ENCODE peak calls at places on chromosomes 4 and X, in nine cellular contexts. Y, P, Z, J, F, N, R, K and G are unnamed samples.

GRCh38 chr4:174284181-174284886 is 623 bp downstream of the CEP44 start:
- DNase-seq in F (peak), K (peak), J (peak), P (no peak), R (no peak), Y (no peak), N (no peak), Z (no peak), G (no peak)

GRCh38 chr4:137644201-137644600 is 111.9 kb upstream of the PCDH18 start:
- DNase-seq in Z (no peak), J (no peak), Y (no peak), K (peak), R (no peak), P (peak), F (peak), N (no peak), G (no peak)

GRCh38 chrX:47936224-47936939 is 67.4 kb downstream of the ZNF182 start:
- DNase-seq in R (no peak), P (no peak), N (no peak), Z (peak), K (peak), J (no peak), Y (peak), F (no peak), G (no peak)

GRCh38 chrX:65647801-65648200 is 19.7 kb upstream of the MSN start:
- DNase-seq in Z (no peak), R (no peak), N (no peak), J (no peak), Y (no peak), F (no peak), K (peak), P (no peak), G (no peak)

GRCh38 chrX:129037389-129037788 is 485.9 kb downstream of the SMARCA1 start:
- DNase-seq in Z (no peak), P (no peak), J (no peak), N (no peak), R (no peak), F (no peak), Y (no peak), K (no peak), G (no peak)

GRCh38 chrX:111168314-111168713 is 72.3 kb downstream of the PAK3 start:
- DNase-seq in R (no peak), J (no peak), N (no peak), Z (no peak), Y (no peak), P (no peak), F (peak), K (peak), G (no peak)

GRCh38 chrX:41518841-41519220 is 71.7 kb downstream of the NYX start:
- DNase-seq in J (no peak), F (peak), P (no peak), Z (no peak), K (no peak), N (no peak), R (no peak), Y (no peak), G (no peak)

GRCh38 chr4:158796370-158797140 is 27.7 kb downstream of the FNIP2 start:
- DNase-seq in K (no peak), Y (no peak), J (no peak), Z (no peak), R (no peak), P (no peak), N (no peak), F (peak), G (peak)

GRCh38 chr4:71126719-71127118 is 133.3 kb downstream of the DCK start:
- DNase-seq in P (peak), Z (no peak), J (peak), K (peak), Y (no peak), R (peak), F (peak), N (no peak), G (no peak)

GRCh38 chr4:92182736-92183407 is 120.9 kb upstream of the GRID2 start:
- DNase-seq in Z (no peak), J (no peak), F (no peak), K (no peak), N (no peak), R (no peak), Y (no peak), P (no peak), G (no peak)

GRCh38 chr4:78480286-78480685 is 71.3 kb upstream of the ANXA3 start:
- DNase-seq in R (no peak), Y (no peak), P (no peak), N (no peak), F (no peak), Z (no peak), K (no peak), J (no peak), G (no peak)

GRCh38 chr4:52374847-52375246 is 284.3 kb downstream of the USP46 start:
- DNase-seq in R (no peak), F (no peak), Y (no peak), J (no peak), N (no peak), K (no peak), Z (no peak), P (no peak), G (no peak)

GRCh38 chrX:138745215-138745614 is 33.7 kb upstream of the FGF13 start:
- DNase-seq in J (no peak), R (peak), P (no peak), Z (peak), F (peak), K (peak), N (no peak), Y (no peak), G (no peak)

GRCh38 chr4:88831063-88831462 is 133.4 kb upstream of the NAP1L5 start:
- DNase-seq in R (no peak), Z (no peak), Y (no peak), J (no peak), P (no peak), F (no peak), K (no peak), N (no peak), G (no peak)

GRCh38 chrX:81662381-81662780 is 460.5 kb downstream of the SH3BGRL start:
- DNase-seq in P (no peak), Z (no peak), Y (no peak), K (no peak), R (no peak), N (no peak), J (no peak), F (no peak), G (no peak)

GRCh38 chr4:153227501-153227900 is 23.3 kb downstream of the TRIM2 start:
- DNase-seq in Z (no peak), P (no peak), K (no peak), J (no peak), Y (no peak), R (no peak), F (no peak), N (no peak), G (no peak)

GRCh38 chr4:118112117-118112516 is 77.8 kb downstream of the NDST3 start:
- DNase-seq in P (no peak), K (peak), J (no peak), Z (no peak), N (no peak), R (no peak), F (no peak), Y (no peak), G (no peak)

GRCh38 chrX:96761566-96761965 is 76.9 kb downstream of the DIAPH2 start:
- DNase-seq in F (no peak), J (no peak), N (no peak), Y (no peak), R (no peak), K (no peak), Z (no peak), P (no peak), G (no peak)

GRCh38 chr4:119663160-119663788 is 34.7 kb upstream of the PDE5A start:
- DNase-seq in Y (no peak), J (no peak), N (no peak), R (no peak), F (no peak), Z (no peak), P (no peak), K (no peak), G (no peak)

GRCh38 chrX:40471965-40472648 is 108.7 kb upstream of the ATP6AP2 start:
- DNase-seq in Y (no peak), P (peak), N (no peak), R (no peak), Z (peak), K (peak), F (peak), J (no peak), G (no peak)
- TF ChIP-seq CTCF in Y (peak), P (no peak), N (no peak), R (no peak), Z (peak), K (no peak), F (no peak), J (no peak), G (peak)

GRCh38 chr4:2393353-2394270 is 24.8 kb downstream of the ZFYVE28 start:
- DNase-seq in R (peak), K (peak), P (no peak), N (no peak), Y (no peak), J (no peak), F (no peak), Z (peak), G (no peak)
- H3K4me3 ChIP-seq in R (no peak), K (peak), P (no peak), N (no peak), Y (no peak), J (no peak), F (no peak), Z (peak), G (no peak)

DNA sequence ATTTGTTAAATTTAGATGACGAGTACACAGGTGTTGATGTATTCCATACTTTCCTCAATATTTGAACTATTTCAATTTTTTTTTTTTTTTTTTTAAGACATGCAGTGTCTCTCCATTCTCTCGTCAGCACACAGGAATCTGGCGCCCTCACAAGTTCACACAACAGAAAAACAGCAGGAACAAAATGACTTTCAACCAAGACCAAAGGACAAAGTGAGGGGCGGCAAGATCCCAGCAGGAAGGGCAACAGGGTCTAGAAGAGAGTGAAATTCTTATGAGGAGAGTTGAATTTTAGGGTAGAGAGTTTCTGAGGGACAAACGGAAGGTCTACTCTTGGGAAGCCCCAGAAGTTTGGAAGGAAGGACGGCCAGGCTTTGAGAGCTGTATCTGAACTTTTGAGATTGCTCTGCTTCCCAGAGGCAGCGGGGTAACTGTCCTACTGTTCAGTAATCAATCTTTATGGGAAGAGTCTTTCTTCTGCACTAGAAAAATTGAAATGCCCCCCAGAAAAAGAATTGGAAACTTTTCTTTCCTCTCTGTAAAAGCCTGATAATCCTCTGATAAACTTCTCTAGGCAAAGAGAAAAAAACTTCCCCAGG is 760.2 kb downstream of the RAB28 start:
- DNase-seq in Z (no peak), F (peak), R (no peak), N (no peak), K (peak), J (no peak), Y (no peak), P (no peak), G (no peak)
- TF ChIP-seq CTCF in Z (no peak), F (no peak), R (no peak), N (no peak), K (peak), J (no peak), Y (peak), P (no peak), G (peak)

GRCh38 chr4:113757486-113757885 is 4.1 kb downstream of the CAMK2D start:
- DNase-seq in K (no peak), P (no peak), F (no peak), Z (no peak), N (no peak), J (no peak), Y (no peak), R (no peak), G (no peak)
- H3K4me3 ChIP-seq in K (no peak), P (no peak), F (no peak), Z (peak), N (no peak), J (no peak), Y (no peak), R (no peak), G (no peak)

DNA sequence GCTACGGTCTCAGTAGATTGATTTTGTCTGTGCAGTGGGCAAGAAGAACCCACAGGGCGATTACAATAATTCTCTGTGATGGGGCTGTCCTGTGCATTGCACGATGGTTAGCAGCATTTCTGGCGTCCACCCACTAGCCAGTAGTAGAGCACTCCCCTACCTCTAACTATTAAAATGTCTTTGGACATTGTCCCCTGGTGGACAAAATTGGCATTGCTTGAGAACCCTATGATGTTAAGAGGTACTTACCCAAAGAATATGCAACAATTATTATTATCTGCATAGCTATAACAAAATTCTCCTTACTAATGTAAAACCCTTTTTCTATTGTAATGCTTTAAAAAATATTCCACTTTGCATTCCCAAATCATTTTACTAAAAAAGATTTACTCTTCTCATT is 109.5 kb upstream of the VCX3A start:
- DNase-seq in R (no peak), Z (peak), Y (no peak), F (no peak), K (no peak), J (no peak), N (no peak), P (no peak), G (no peak)
- TF ChIP-seq CTCF in R (peak), Z (peak), Y (peak), F (peak), K (no peak), J (no peak), N (peak), P (peak), G (no peak)

DNA sequence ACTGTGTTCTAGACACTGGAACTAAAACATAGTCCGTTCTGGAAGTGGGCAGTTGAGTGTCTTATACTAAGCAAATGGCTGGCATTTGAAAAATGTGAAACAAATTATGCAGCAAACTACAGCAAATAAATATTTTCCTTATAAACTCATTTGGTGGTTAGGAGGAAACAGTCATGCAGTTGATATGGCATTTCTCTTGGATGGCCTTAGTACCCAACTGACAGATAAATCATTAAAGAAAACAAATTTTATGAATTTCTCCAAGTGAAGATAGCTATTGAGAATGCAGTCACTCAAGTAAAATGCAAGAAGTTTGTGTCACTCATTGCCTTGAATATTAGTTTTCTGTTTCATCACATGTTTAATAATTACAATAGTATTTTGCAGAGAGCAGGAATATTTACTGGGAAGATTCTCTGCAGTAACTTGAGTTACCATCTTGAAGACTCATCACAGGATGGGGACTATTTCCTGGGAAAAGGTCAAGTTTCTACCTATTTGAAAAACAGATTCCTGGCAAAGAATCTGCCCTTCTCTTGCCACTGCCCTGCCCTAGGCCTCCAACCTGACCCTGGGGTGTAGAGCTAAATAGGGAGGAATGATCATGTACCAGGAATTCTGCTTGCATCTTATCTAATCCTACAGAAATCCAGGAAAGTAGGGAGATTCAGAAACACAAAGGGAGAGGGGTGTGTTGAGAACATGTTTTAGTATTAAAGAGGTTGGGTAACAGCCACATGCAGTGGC is 105.9 kb downstream of the SH3RF1 start:
- DNase-seq in Y (no peak), Z (no peak), J (no peak), F (peak), R (no peak), N (no peak), K (no peak), P (peak), G (no peak)
- H3K4me3 ChIP-seq in Y (no peak), Z (no peak), J (no peak), F (no peak), R (no peak), N (no peak), K (no peak), P (no peak), G (no peak)

GRCh38 chrX:11427082-11428033 is 134.1 kb downstream of the AMELX start:
- DNase-seq in J (no peak), Z (no peak), R (no peak), N (peak), K (peak), P (no peak), F (peak), Y (peak), G (no peak)
- TF ChIP-seq CTCF in J (no peak), Z (no peak), R (no peak), N (no peak), K (peak), P (peak), F (peak), Y (peak), G (peak)

DNA sequence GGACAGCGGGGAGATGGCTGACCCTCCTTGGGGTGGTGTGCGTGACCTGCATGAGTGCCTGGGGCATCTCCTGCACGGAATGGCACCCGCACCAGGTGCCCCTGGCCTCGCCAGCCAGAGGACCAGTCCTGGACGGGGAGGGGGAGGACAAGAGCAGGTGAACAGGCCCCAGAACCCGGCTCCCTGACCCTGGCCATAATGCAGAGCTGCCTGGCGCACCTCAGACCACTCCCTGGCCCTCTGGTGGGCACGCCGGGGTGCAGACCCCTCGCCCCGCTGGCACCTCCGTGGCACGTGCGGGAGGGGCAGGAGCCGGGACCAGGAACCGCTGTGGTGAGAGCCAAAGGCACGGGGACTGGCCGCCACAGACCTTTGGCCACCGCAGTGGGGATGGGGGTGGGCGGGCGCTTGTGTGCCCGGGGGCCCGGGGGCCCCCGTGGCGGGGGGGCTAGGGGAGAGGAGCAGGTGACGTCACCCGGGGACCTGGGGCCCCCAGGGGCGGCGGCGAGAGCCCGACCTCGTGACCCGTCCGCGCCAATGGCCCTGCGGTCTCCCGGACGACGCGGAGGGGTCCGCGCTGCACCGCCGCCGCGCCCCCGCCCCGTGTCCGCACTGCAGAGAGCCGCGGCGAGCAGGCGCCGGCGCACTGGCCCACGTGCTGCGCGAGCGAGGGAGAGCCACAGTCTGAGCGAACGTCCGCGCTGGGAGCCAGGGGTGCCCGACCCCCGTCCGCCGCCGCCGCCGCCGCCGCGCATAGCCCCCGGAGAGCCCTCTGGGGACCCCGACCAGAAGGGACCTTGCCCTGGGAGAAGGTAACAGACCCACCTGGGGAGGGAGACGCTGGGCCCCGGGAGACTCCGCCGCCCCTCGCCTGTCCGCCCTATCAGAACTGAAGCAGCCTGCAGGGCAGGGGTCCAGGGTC is at the start of gene PNMA3:
- DNase-seq in R (no peak), F (no peak), N (no peak), P (no peak), J (no peak), Z (no peak), K (no peak), Y (no peak), G (no peak)
- H3K4me3 ChIP-seq in R (no peak), F (no peak), N (no peak), P (no peak), J (no peak), Z (no peak), K (peak), Y (no peak), G (peak)

DNA sequence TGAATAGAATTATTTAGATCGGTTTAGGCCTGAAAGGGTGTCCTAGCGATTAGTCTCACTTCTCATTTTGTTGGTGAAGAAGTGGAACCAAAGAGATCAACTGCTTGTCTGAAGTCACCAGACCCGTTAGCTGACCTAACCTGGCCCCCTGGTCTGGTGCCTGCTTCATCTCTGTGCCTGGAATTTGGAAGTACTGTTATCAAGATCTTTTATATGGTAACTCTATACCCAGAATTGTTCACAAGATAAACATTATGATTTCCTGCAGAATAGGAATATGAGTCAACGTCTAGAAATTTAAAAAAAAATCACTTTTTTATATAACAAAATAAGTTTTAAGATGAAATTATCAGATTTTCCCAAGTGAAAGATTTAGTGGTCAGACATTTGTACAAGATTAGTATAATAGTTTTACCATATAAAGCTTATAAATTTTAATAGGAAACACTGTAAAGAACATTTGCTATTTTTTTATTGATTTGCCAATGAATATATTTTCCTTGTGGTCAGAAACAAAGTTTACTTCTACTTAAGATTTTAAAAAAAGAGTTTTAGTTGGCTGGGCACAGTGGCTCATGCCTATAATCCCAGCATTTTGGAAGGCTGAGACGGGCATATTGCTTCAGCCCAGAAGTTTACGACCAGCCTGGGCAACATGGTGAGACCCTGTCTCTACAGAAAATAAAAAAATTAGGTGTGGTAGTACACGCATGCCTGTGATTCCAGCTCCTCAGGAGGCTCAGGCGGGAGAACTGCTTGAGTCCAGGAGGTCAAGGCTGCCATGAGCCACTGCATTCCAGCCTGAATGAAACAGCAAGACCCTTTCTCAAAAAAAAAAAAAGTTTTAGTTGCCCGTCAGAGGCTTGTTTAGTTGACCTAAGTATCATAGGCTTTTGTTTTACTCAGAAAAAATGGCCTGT is 37.0 kb downstream of the LRP2BP start:
- DNase-seq in Y (no peak), Z (no peak), F (peak), K (no peak), P (peak), J (no peak), N (no peak), R (peak), G (no peak)
- TF ChIP-seq CTCF in Y (no peak), Z (no peak), F (no peak), K (no peak), P (no peak), J (no peak), N (no peak), R (no peak), G (no peak)